ENCODE peak calls at places on chromosomes 4 and X, in four cellular contexts. N is activated naive CD8-positive, alpha-beta T cell treated with anti-CD3 and anti-CD28 coated beads for 36 hours; K is KG1; C is left colon. L is an unnamed sample.

GRCh38 chr4:104491396-104491821 is 3.3 kb downstream of the CXXC4 start:
- DNase-seq in K (no peak), C (peak; percentile 45), N (peak; percentile 36), L (no peak)

GRCh38 chr4:77861500-77861899 is 1.1 kb upstream of the MRPL1 start:
- DNase-seq in K (peak; percentile 34), N (no peak), C (no peak), L (no peak)

GRCh38 chr4:138399041-138399440 is 156.9 kb upstream of the SLC7A11 start:
- DNase-seq in C (no peak), K (no peak), N (no peak), L (no peak)

GRCh38 chrX:30618160-30618765 is 35.0 kb upstream of the GK start:
- DNase-seq in C (no peak), N (no peak), K (no peak), L (no peak)

GRCh38 chr4:124711469-124712416 is 789 bp downstream of the ANKRD50 start:
- DNase-seq in K (peak; percentile 24), C (peak; percentile 75), N (no peak), L (peak; percentile 7)

GRCh38 chr4:154024097-154024496 is 235.2 kb upstream of the SFRP2 start:
- DNase-seq in N (peak; percentile 14), K (no peak), C (no peak), L (no peak)

GRCh38 chr4:140819621-140820020 is 63.4 kb upstream of the TBC1D9 start:
- DNase-seq in N (no peak), C (no peak), K (no peak), L (no peak)

GRCh38 chr4:46444318-46444717 is 54.4 kb upstream of the GABRA2 start:
- DNase-seq in K (no peak), C (no peak), N (no peak), L (no peak)

GRCh38 chr4:2081540-2081939 is 22.4 kb downstream of the NAT8L start:
- DNase-seq in N (no peak), C (no peak), K (no peak), L (no peak)

GRCh38 chr4:15779336-15779735 is 1.2 kb downstream of the CD38 start:
- DNase-seq in N (no peak), K (no peak), C (peak; percentile 44), L (no peak)

GRCh38 chr4:68466185-68466584 is 18.9 kb downstream of the TMPRSS11E start:
- DNase-seq in C (no peak), N (no peak), K (no peak), L (no peak)

GRCh38 chr4:115944146-115944905 is 830.9 kb upstream of the NDST4 start:
- DNase-seq in N (no peak), C (no peak), K (no peak), L (no peak)

L was measured in naive B cell.